ENCODE peak calls at places on chromosomes 13 and 19, in seven cellular contexts. W, D, G, P, O, N and T are unnamed samples.

GRCh38 chr13:67964091-67964490 is 734.0 kb upstream of the PCDH9 start:
- DNase-seq in P (no peak), G (no peak), D (no peak), O (no peak), N (no peak), W (no peak), T (no peak)

GRCh38 chr13:100594255-100594654 is 5.7 kb upstream of the GGACT start:
- DNase-seq in N (no peak), G (no peak), P (no peak), D (no peak), O (no peak), W (no peak), T (no peak)

GRCh38 chr13:30807392-30807791 is 72.0 kb downstream of the ALOX5AP start:
- DNase-seq in N (no peak), W (no peak), G (no peak), D (no peak), P (no peak), O (no peak), T (no peak)

GRCh38 chr19:45098521-45099464 is 5.8 kb downstream of the PPP1R37 start:
- DNase-seq in W (no peak), N (no peak), D (no peak), G (no peak), O (no peak), P (peak; percentile 51), T (no peak)

GRCh38 chr13:23946900-23947299 is 49.6 kb upstream of the C1QTNF9B start:
- DNase-seq in D (no peak), P (no peak), W (no peak), G (no peak), N (no peak), O (no peak), T (no peak)

GRCh38 chr19:13101590-13102415 is 855 bp downstream of the LYL1 start:
- DNase-seq in O (no peak), G (no peak), N (no peak), P (no peak), W (no peak), D (no peak), T (no peak)

GRCh38 chr13:107216046-107216715 is 648.2 kb upstream of the ARGLU1 start:
- DNase-seq in O (no peak), N (no peak), D (no peak), W (no peak), P (peak; percentile 69), G (no peak), T (no peak)

GRCh38 chr19:28705008-28705407 is 507.9 kb downstream of the UQCRFS1 start:
- DNase-seq in P (peak; percentile 50), O (no peak), W (no peak), N (no peak), G (peak; percentile 28), D (no peak), T (no peak)

GRCh38 chr13:80199585-80200292 is 141.2 kb downstream of the SPRY2 start:
- DNase-seq in O (no peak), D (no peak), N (no peak), G (no peak), W (no peak), P (no peak), T (no peak)

GRCh38 chr19:7575426-7576040 is 20.1 kb upstream of the CAMSAP3 start:
- DNase-seq in G (peak; percentile 18), O (no peak), P (no peak), W (no peak), N (no peak), D (no peak), T (no peak)

GRCh38 chr13:40153516-40153915 is 498.1 kb downstream of the COG6 start:
- DNase-seq in D (no peak), P (no peak), O (no peak), W (peak; percentile 67), N (no peak), G (no peak), T (no peak)

GRCh38 chr13:40504641-40505040 is 161.8 kb downstream of the FOXO1 start:
- DNase-seq in D (peak; percentile 24), W (no peak), N (no peak), O (no peak), G (no peak), P (no peak), T (no peak)

GRCh38 chr19:19064098-19064722 is 416 bp downstream of the SLC25A42 start:
- DNase-seq in O (no peak), W (no peak), P (no peak), N (no peak), G (no peak), D (no peak), T (peak; percentile 32)

GRCh38 chr19:19059837-19060611 is 3.8 kb upstream of the SLC25A42 start:
- DNase-seq in W (no peak), G (no peak), D (no peak), O (no peak), P (no peak), N (no peak), T (no peak)

GRCh38 chr13:20553309-20553708 is 13.6 kb upstream of the IFT88 start:
- DNase-seq in N (no peak), W (no peak), O (no peak), G (no peak), P (peak; percentile 36), D (no peak), T (no peak)

GRCh38 chr13:28415994-28416411 is 78.9 kb downstream of the FLT1 start:
- DNase-seq in N (no peak), P (no peak), O (no peak), D (no peak), G (no peak), W (no peak), T (no peak)

GRCh38 chr13:26133851-26134250 is 82.0 kb upstream of the SHISA2 start:
- DNase-seq in G (peak; percentile 5), N (no peak), P (peak; percentile 3), D (no peak), O (no peak), W (no peak), T (no peak)

GRCh38 chr19:3803114-3803888 is 17.1 kb upstream of the MATK start:
- DNase-seq in W (no peak), P (no peak), O (no peak), D (no peak), G (no peak), N (no peak), T (no peak)

GRCh38 chr19:29259153-29259552 is 46.2 kb upstream of the UQCRFS1 start:
- DNase-seq in D (no peak), W (peak; percentile 32), N (no peak), G (peak; percentile 15), P (no peak), O (no peak), T (no peak)

GRCh38 chr19:48170817-48171347 is 402 bp downstream of the ZSWIM9 start:
- DNase-seq in W (no peak), O (no peak), P (no peak), D (no peak), G (no peak), N (peak; percentile 10), T (peak; percentile 19)

GRCh38 chr19:5957132-5957531 is 20.8 kb downstream of the RANBP3 start:
- DNase-seq in P (peak; percentile 57), D (no peak), W (no peak), O (no peak), N (no peak), G (peak; percentile 68), T (no peak)

GRCh38 chr13:92320323-92320722 is 906.3 kb upstream of the GPC6 start:
- DNase-seq in N (no peak), P (no peak), D (no peak), G (no peak), W (no peak), O (no peak), T (no peak)

GRCh38 chr13:60509601-60510386 is 112.8 kb downstream of the TDRD3 start:
- DNase-seq in N (no peak), G (peak; percentile 22), W (no peak), D (no peak), P (peak; percentile 18), O (no peak), T (no peak)

GRCh38 chr19:34393629-34394028 is 10.6 kb upstream of the PDCD2L start:
- DNase-seq in P (no peak), D (no peak), W (no peak), G (no peak), O (no peak), N (no peak), T (no peak)

GRCh38 chr13:42892760-42893159 is 99.3 kb downstream of the EPSTI1 start:
- DNase-seq in N (no peak), P (peak; percentile 79), W (no peak), D (no peak), O (no peak), G (no peak), T (no peak)

GRCh38 chr13:107421028-107421427 is 794.3 kb downstream of the LIG4 start:
- DNase-seq in N (no peak), D (no peak), P (peak; percentile 88), O (no peak), W (no peak), G (peak; percentile 12), T (no peak)

GRCh38 chr13:110363009-110363408 is 55.9 kb downstream of the COL4A2 start:
- DNase-seq in P (no peak), G (no peak), D (peak; percentile 66), W (no peak), N (no peak), O (no peak), T (no peak)

GRCh38 chr13:43333176-43333575 is 309.8 kb downstream of the DNAJC15 start:
- DNase-seq in D (no peak), G (no peak), P (no peak), N (no peak), O (no peak), W (no peak), T (no peak)